ENCODE peak calls at places on chromosomes 6 and 20, in nine cellular contexts. Y is kidney epithelial cell, U is spleen, D is GM13977, W is GM10248, L is body of pancreas, N is nephron progenitor cell, E is fibroblast of lung, A is GM23338. R is an unnamed sample.

GRCh38 chr6:133170602-133171001 is 70.6 kb upstream of the EYA4 start:
- DNase-seq in W (no peak), D (no peak), Y (no peak), U (no peak), N (no peak), L (no peak), A (no peak), E (no peak), R (no peak)

GRCh38 chr20:2521369-2522305 is 12.9 kb upstream of the ZNF343 start:
- DNase-seq in N (peak), A (peak), Y (no peak), E (peak), L (peak), W (no peak), U (no peak), D (peak), R (peak)

GRCh38 chr6:124298682-124299081 is 495.0 kb downstream of the NKAIN2 start:
- DNase-seq in Y (no peak), W (no peak), U (no peak), D (no peak), A (no peak), L (no peak), E (no peak), N (no peak), R (no peak)

GRCh38 chr20:22322513-22322912 is 261.9 kb downstream of the FOXA2 start:
- DNase-seq in Y (no peak), D (no peak), W (no peak), E (no peak), N (no peak), U (no peak), A (no peak), L (no peak), R (no peak)

GRCh38 chr6:137348777-137349176 is 129.6 kb upstream of the IFNGR1 start:
- DNase-seq in U (no peak), Y (no peak), L (no peak), N (no peak), W (no peak), D (no peak), A (no peak), E (no peak), R (no peak)

GRCh38 chr20:61800359-61801064 is 265.2 kb downstream of the TAF4 start:
- DNase-seq in Y (no peak), A (no peak), L (no peak), N (no peak), D (no peak), E (no peak), U (peak), W (no peak), R (no peak)

GRCh38 chr6:41464019-41464418 is 82.2 kb upstream of the FOXP4 start:
- DNase-seq in Y (no peak), E (no peak), U (no peak), N (no peak), W (no peak), A (no peak), D (no peak), L (no peak), R (no peak)

GRCh38 chr6:108114861-108115597 is 40.5 kb upstream of the OSTM1 start:
- DNase-seq in L (peak), D (no peak), A (peak), N (peak), W (no peak), U (peak), Y (no peak), E (peak), R (peak)

GRCh38 chr6:150541587-150541986 is 58.1 kb upstream of the PLEKHG1 start:
- DNase-seq in A (no peak), U (no peak), L (peak), W (no peak), E (peak), N (no peak), Y (no peak), D (no peak), R (no peak)

GRCh38 chr20:20367681-20368413 is at the start of gene INSM1:
- DNase-seq in L (no peak), E (no peak), A (peak), W (no peak), D (peak), N (peak), U (no peak), Y (no peak), R (peak)

GRCh38 chr6:56521988-56522387 is 120.7 kb downstream of the DST start:
- DNase-seq in A (peak), L (no peak), N (no peak), W (no peak), E (no peak), Y (no peak), D (no peak), U (no peak), R (no peak)

GRCh38 chr6:108337721-108338120 is 42.9 kb downstream of the AFG1L start:
- DNase-seq in A (no peak), D (no peak), L (no peak), W (no peak), Y (no peak), U (no peak), E (no peak), N (no peak), R (no peak)

GRCh38 chr20:51507357-51508036 is 35.0 kb downstream of the NFATC2 start:
- DNase-seq in E (no peak), W (no peak), N (no peak), A (no peak), D (no peak), U (no peak), L (no peak), Y (no peak), R (no peak)

GRCh38 chr20:17749979-17750721 is 50.4 kb downstream of the BANF2 start:
- DNase-seq in E (peak), L (peak), A (no peak), U (peak), D (no peak), Y (no peak), N (no peak), W (no peak), R (peak)

GRCh38 chr6:55175078-55175777 is 913 bp downstream of the HCRTR2 start:
- DNase-seq in U (no peak), N (peak), E (no peak), D (no peak), L (no peak), A (peak), Y (no peak), W (no peak), R (no peak)

GRCh38 chr6:55180258-55180657 is 5.9 kb downstream of the HCRTR2 start:
- DNase-seq in U (no peak), E (no peak), N (no peak), W (no peak), Y (no peak), L (no peak), D (no peak), A (no peak), R (no peak)

GRCh38 chr6:55175778-55176084 is 1.4 kb downstream of the HCRTR2 start:
- DNase-seq in D (no peak), L (no peak), E (no peak), N (no peak), Y (no peak), W (no peak), A (peak), U (no peak), R (no peak)

GRCh38 chr6:55174211-55175013 is at the start of gene HCRTR2:
- DNase-seq in A (peak), L (peak), Y (no peak), W (no peak), E (peak), D (no peak), U (peak), N (peak), R (peak)

DNA sequence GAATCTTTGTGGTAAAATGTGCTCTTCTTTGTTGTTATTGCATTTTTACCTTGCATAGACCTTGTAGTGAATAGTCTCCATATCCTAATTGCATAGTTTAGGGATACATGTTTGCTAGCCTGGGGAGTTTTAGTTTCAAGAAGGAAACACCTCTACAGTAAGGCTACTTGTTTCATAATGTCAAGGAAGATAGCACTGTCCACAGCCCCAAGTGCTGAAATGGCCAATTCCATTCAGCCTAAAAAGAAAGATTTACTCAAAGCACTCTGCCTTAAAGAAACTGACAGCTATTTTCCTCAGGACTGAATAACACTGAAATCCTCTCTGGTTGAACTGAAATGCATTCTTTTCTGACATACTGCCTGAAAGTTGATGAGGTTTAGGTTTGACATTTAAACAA is 2.6 kb downstream of the HCRTR2 start:
- DNase-seq in E (peak), U (no peak), D (no peak), N (peak), L (no peak), Y (no peak), A (peak), W (no peak), R (no peak)
- TF ChIP-seq CTCF in E (no peak), U (no peak), D (no peak), N (no peak), L (no peak), Y (no peak), A (no peak), W (no peak), R (no peak)

GRCh38 chr6:30493643-30494250 is 4.4 kb downstream of the HLA-E start:
- DNase-seq in N (peak), Y (no peak), E (no peak), A (peak), U (peak), D (peak), W (no peak), L (no peak), R (no peak)
- TF ChIP-seq CTCF in N (no peak), Y (peak), E (no peak), A (peak), U (peak), D (peak), W (peak), L (no peak), R (peak)

GRCh38 chr6:40054186-40054585 is 119.9 kb upstream of the MOCS1 start:
- DNase-seq in E (no peak), L (no peak), D (no peak), N (no peak), A (no peak), U (no peak), Y (no peak), W (no peak), R (no peak)

GRCh38 chr6:40054602-40055001 is 120.3 kb upstream of the MOCS1 start:
- DNase-seq in W (no peak), D (no peak), N (no peak), U (no peak), L (no peak), A (no peak), Y (no peak), E (no peak), R (no peak)

GRCh38 chr6:40056865-40057264 is 122.6 kb upstream of the MOCS1 start:
- DNase-seq in W (no peak), E (no peak), L (no peak), A (no peak), Y (no peak), U (no peak), N (no peak), D (no peak), R (no peak)
- TF ChIP-seq CTCF in W (no peak), E (no peak), L (no peak), A (no peak), Y (no peak), U (no peak), N (no peak), D (no peak), R (no peak)

DNA sequence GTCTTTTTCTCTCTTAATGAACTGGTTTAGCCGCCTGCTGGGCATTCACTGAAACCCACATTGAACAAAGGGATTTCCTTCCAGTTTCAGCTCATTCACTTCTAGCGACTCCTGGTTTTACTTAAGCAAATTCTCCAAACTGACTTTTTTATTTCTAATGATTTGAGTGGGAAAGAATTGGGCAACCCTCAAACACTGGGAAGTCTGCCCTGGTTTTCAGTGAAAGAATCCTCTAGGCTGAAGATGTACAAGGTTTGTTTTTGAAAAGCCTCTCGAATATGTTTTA is 45.5 kb downstream of the PLAGL1 start:
- DNase-seq in D (no peak), Y (no peak), N (no peak), L (no peak), W (no peak), U (no peak), E (peak), A (peak), R (peak)
- TF ChIP-seq CTCF in D (no peak), Y (peak), N (peak), L (no peak), W (no peak), U (no peak), E (peak), A (peak), R (peak)

GRCh38 chr6:85479221-85479620 is 29.3 kb downstream of the NT5E start:
- DNase-seq in N (no peak), A (no peak), D (no peak), Y (no peak), L (no peak), E (no peak), W (no peak), U (no peak), R (no peak)

GRCh38 chr6:85472744-85473143 is 22.9 kb downstream of the NT5E start:
- DNase-seq in A (no peak), E (no peak), L (no peak), N (no peak), D (no peak), U (no peak), W (no peak), Y (no peak), R (no peak)

GRCh38 chr6:85473748-85474147 is 23.9 kb downstream of the NT5E start:
- DNase-seq in N (no peak), U (no peak), L (no peak), W (no peak), A (no peak), Y (no peak), D (no peak), E (no peak), R (no peak)

GRCh38 chr6:85482206-85483040 is 32.5 kb downstream of the NT5E start:
- DNase-seq in Y (no peak), A (no peak), D (no peak), L (no peak), E (no peak), N (no peak), W (no peak), U (no peak), R (no peak)

DNA sequence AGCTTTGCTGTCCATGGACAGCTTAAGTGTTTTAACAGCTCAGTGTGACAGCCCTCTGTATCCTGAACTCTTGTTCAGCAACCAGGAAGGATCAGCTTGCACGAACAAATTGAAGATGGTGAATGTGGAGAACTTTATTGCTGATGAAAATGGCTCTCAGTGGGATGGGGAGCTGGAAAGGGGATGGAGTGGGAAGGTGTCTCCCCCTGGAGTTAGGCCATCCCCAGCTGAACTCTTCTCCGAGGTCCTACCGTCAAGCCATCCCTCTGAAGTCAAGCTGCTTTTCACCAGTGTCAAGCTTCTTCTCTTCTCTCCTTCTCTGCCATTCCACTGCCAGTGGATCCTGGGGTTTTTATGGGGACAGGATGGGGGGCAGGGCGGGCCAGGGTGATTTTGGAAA is 26.6 kb downstream of the NT5E start:
- DNase-seq in D (no peak), W (no peak), A (no peak), N (no peak), E (no peak), U (no peak), L (no peak), Y (no peak), R (no peak)
- TF ChIP-seq CTCF in D (no peak), W (no peak), A (no peak), N (no peak), E (no peak), U (no peak), L (no peak), Y (no peak), R (no peak)

GRCh38 chr6:37454420-37455125 is 21.6 kb downstream of the CMTR1 start:
- DNase-seq in E (no peak), W (no peak), A (no peak), L (no peak), N (no peak), D (no peak), U (no peak), Y (no peak), R (no peak)
- TF ChIP-seq CTCF in E (no peak), W (no peak), A (no peak), L (no peak), N (no peak), D (no peak), U (no peak), Y (no peak), R (no peak)

GRCh38 chr20:45095753-45096371 is 5.1 kb downstream of the KCNS1 start:
- DNase-seq in W (peak), E (peak), A (peak), L (peak), N (peak), D (peak), Y (no peak), U (no peak), R (peak)
- TF ChIP-seq CTCF in W (peak), E (peak), A (peak), L (peak), N (peak), D (peak), Y (peak), U (peak), R (peak)